ENCODE peak calls at places on chromosomes 13 and 19, in eight cellular contexts. S is dorsolateral prefrontal cortex, M is brain microvascular endothelial cell, E is glutamatergic neuron, G is thoracic aorta, P is heart right ventricle, D is AG04450, X is stomach. K is an unnamed sample.

GRCh38 chr19:10603873-10604459 is 16.9 kb upstream of the AP1M2 start:
- DNase-seq in S (no peak), M (peak), E (no peak), G (no peak), P (no peak), D (no peak), X (peak), K (no peak)

GRCh38 chr19:42392165-42392564 is 2.1 kb upstream of the CNFN start:
- DNase-seq in S (no peak), M (no peak), E (no peak), G (no peak), P (no peak), D (no peak), X (no peak), K (no peak)

GRCh38 chr19:5921777-5922176 is 7.7 kb downstream of the CAPS start:
- DNase-seq in S (no peak), M (no peak), E (no peak), G (no peak), P (no peak), D (no peak), X (no peak), K (no peak)

GRCh38 chr19:4889034-4889825 is 13.5 kb downstream of the ARRDC5 start:
- DNase-seq in S (no peak), M (peak), E (no peak), G (no peak), P (no peak), D (no peak), X (no peak), K (no peak)

GRCh38 chr19:5961969-5962945 is 15.7 kb downstream of the RANBP3 start:
- DNase-seq in S (no peak), M (peak), E (no peak), G (no peak), P (no peak), D (no peak), X (peak), K (peak)

GRCh38 chr19:35773020-35773809 is 2.1 kb upstream of the ARHGAP33 start:
- DNase-seq in S (no peak), M (no peak), E (no peak), G (no peak), P (no peak), D (no peak), X (no peak), K (no peak)

GRCh38 chr13:46753137-46753536 is 43.8 kb downstream of the ESD start:
- DNase-seq in S (no peak), M (no peak), E (no peak), G (no peak), P (no peak), D (no peak), X (no peak), K (no peak)

GRCh38 chr19:6216996-6217751 is 62.6 kb downstream of the MLLT1 start:
- DNase-seq in S (no peak), M (peak), E (peak), G (no peak), P (peak), D (no peak), X (no peak), K (peak)

GRCh38 chr13:112901951-112902651 is 66.9 kb upstream of the MCF2L start:
- DNase-seq in S (peak), M (no peak), E (no peak), G (no peak), P (no peak), D (no peak), X (peak), K (no peak)

GRCh38 chr19:50975766-50976165 is 6.4 kb upstream of the KLK6 start:
- DNase-seq in S (no peak), M (no peak), E (no peak), G (no peak), P (no peak), D (no peak), X (no peak), K (no peak)

GRCh38 chr13:97539651-97540230 is 105.8 kb downstream of the RAP2A start:
- DNase-seq in S (no peak), M (no peak), E (no peak), G (no peak), P (no peak), D (no peak), X (no peak), K (no peak)

GRCh38 chr13:97538193-97538592 is 104.2 kb downstream of the RAP2A start:
- DNase-seq in S (no peak), M (no peak), E (no peak), G (no peak), P (no peak), D (no peak), X (no peak), K (no peak)

GRCh38 chr13:97544041-97544765 is 110.2 kb downstream of the RAP2A start:
- DNase-seq in S (no peak), M (no peak), E (no peak), G (no peak), P (no peak), D (peak), X (no peak), K (no peak)

GRCh38 chr13:97542102-97542501 is 108.1 kb downstream of the RAP2A start:
- DNase-seq in S (no peak), M (no peak), E (no peak), G (no peak), P (no peak), D (no peak), X (no peak), K (no peak)

GRCh38 chr13:97540696-97541095 is 106.7 kb downstream of the RAP2A start:
- DNase-seq in S (no peak), M (no peak), E (no peak), G (no peak), P (no peak), D (no peak), X (no peak), K (no peak)
- TF ChIP-seq CTCF in S (no peak), M (no peak), E (no peak), G (no peak), P (no peak), D (no peak), X (no peak), K (no peak)

GRCh38 chr19:43416951-43417623 is 2.4 kb downstream of the TEX101 start:
- DNase-seq in S (no peak), M (no peak), E (no peak), G (no peak), P (no peak), D (no peak), X (no peak), K (no peak)

GRCh38 chr19:43409415-43409814 is 5.3 kb upstream of the TEX101 start:
- DNase-seq in S (no peak), M (no peak), E (no peak), G (no peak), P (no peak), D (no peak), X (no peak), K (no peak)

GRCh38 chr19:43412441-43412840 is 2.2 kb upstream of the TEX101 start:
- DNase-seq in S (no peak), M (no peak), E (no peak), G (no peak), P (no peak), D (no peak), X (no peak), K (no peak)

GRCh38 chr19:43414554-43414953 is at the start of gene TEX101:
- DNase-seq in S (no peak), M (no peak), E (no peak), G (no peak), P (no peak), D (no peak), X (no peak), K (no peak)
- TF ChIP-seq CTCF in S (no peak), M (no peak), E (no peak), G (no peak), P (no peak), D (no peak), X (no peak), K (no peak)

DNA sequence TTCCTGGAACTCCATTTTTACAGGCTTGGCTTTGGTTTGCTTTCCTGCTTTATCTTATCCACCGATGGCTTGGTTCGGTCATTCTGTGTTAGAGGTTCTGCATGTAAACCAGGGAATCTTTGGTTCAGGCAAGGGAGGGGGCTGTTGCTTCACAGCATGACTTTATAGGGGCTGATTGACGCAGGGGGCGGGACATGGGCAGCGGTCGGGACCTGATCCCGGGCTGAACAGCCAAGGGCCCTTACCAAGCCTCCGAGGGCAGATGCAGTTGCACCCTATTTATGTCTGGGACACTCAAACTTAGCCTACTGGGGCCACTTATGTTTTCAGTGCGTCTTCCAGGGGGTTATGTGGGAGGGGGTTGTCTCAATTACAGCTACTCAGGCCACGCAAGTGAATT is 312.4 kb downstream of the ZNF536 start:
- DNase-seq in S (no peak), M (no peak), E (no peak), G (no peak), P (no peak), D (no peak), X (no peak), K (no peak)
- TF ChIP-seq CTCF in S (no peak), M (no peak), E (no peak), G (no peak), P (no peak), D (no peak), X (no peak), K (no peak)

GRCh38 chr19:38849147-38849745 is 540 bp downstream of the HNRNPL start:
- DNase-seq in S (peak), M (peak), E (peak), G (peak), P (peak), D (peak), X (peak), K (peak)

GRCh38 chr19:38851622-38852230 is 1.9 kb upstream of the HNRNPL start:
- DNase-seq in S (peak), M (peak), E (peak), G (peak), P (peak), D (peak), X (peak), K (peak)

GRCh38 chr19:38850976-38851621 is 1.3 kb upstream of the HNRNPL start:
- DNase-seq in S (no peak), M (no peak), E (peak), G (no peak), P (peak), D (no peak), X (no peak), K (peak)

GRCh38 chr19:38849746-38850230 is at the start of gene HNRNPL:
- DNase-seq in S (no peak), M (no peak), E (peak), G (no peak), P (peak), D (no peak), X (peak), K (peak)

DNA sequence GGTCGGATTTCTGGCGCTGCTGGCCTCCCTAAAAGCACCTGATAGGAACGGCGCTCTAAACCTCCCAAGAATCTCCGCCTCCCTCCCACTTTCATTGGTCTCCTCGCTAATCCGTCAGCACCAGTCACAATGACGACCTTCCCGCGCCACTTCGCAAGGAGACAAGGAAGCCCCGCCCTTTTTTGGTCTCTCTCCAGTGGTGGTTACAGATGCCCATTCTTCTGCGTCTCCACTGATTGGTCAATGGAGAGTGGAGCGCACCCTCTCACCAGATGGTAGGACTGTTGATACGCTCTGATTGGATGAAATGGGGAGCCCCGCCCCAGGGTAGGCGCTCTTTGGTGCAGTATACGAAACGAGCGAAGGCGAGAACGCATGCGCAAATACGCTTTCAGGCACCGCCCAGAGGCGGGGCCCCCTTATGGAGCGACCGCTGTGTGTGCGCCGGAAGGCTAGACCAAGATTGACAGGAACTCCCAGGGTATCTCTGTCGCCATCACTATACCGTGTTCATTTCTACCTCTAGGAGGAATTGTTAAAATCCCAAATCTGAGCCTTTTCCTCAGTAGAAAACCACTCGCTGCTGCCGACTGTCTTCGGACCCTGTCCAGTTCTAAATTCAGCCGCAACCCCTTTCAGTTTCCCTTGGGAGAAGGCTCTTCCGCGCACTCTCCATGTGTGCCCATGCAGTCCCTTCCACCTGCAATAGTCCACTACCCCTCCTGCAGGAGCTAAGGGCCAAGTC is 617 bp upstream of the HNRNPL start:
- DNase-seq in S (peak), M (peak), E (peak), G (peak), P (peak), D (peak), X (peak), K (peak)
- TF ChIP-seq CTCF in S (peak), M (peak), E (no peak), G (peak), P (no peak), D (peak), X (peak), K (peak)

DNA sequence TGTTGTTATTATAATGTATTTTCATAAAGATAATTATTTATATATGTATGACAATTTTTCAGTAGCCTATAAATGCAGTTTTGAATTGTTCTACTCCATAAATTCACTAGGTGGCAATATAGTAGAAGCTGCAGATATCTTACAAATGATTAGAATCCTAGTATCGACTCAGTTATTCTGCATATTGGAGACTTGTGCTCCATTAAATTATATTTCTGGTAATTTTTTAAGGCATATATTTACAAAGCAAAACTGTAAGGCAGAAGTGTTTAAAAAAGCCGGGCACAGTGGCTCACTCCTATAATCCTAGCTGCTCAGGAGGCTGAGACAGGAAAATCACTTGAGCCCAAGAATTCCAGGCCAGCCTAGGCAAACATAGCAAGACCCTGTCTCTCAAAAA is 58.7 kb downstream of the DPY19L3 start:
- DNase-seq in S (no peak), M (no peak), E (no peak), G (no peak), P (no peak), D (no peak), X (no peak), K (no peak)
- TF ChIP-seq CTCF in S (peak), M (peak), E (peak), G (no peak), P (no peak), D (peak), X (no peak), K (peak)

GRCh38 chr19:41228486-41228885 is 9.5 kb downstream of the AXL start:
- DNase-seq in S (no peak), M (no peak), E (no peak), G (no peak), P (no peak), D (no peak), X (no peak), K (no peak)

GRCh38 chr19:41224632-41225031 is 5.6 kb downstream of the AXL start:
- DNase-seq in S (no peak), M (no peak), E (no peak), G (no peak), P (no peak), D (no peak), X (no peak), K (no peak)

GRCh38 chr19:41225238-41226052 is 6.4 kb downstream of the AXL start:
- DNase-seq in S (no peak), M (peak), E (no peak), G (peak), P (no peak), D (peak), X (peak), K (no peak)

GRCh38 chr19:41226874-41227390 is 7.9 kb downstream of the AXL start:
- DNase-seq in S (no peak), M (no peak), E (no peak), G (no peak), P (no peak), D (no peak), X (no peak), K (no peak)

GRCh38 chr19:41226053-41226873 is 7.2 kb downstream of the AXL start:
- DNase-seq in S (no peak), M (peak), E (peak), G (peak), P (peak), D (peak), X (peak), K (peak)
- TF ChIP-seq CTCF in S (no peak), M (no peak), E (no peak), G (no peak), P (no peak), D (no peak), X (peak), K (no peak)

K was measured in right lobe of liver.